ENCODE peak calls at places on chromosomes 7 and 10, in six cellular contexts. Z is amniotic stem cell; M is NCI-H2171 treated with DMSO at 0.1 percent for 48 hours; G is T-cell; S is thoracic aorta; E is CD4-positive, CD25-positive, alpha-beta regulatory T cell. N is an unnamed sample.
A peak's percentile ranks its signal among the peaks of the same experiment; 100 is the strongest.

GRCh38 chr10:83346216-83346910 is 792.9 kb upstream of the GHITM start:
- DNase-seq in G (no peak), E (no peak), S (no peak), Z (peak; percentile 52), M (no peak), N (peak; percentile 9)

GRCh38 chr7:118053353-118053752 is 130.6 kb upstream of the LSM8 start:
- DNase-seq in Z (no peak), G (no peak), S (no peak), E (no peak), M (no peak), N (peak; percentile 25)

GRCh38 chr10:3100093-3100792 is 32.9 kb downstream of the PFKP start:
- DNase-seq in E (no peak), G (no peak), M (no peak), Z (no peak), S (no peak), N (no peak)

GRCh38 chr10:15344256-15344875 is 26.7 kb downstream of the FAM171A1 start:
- DNase-seq in G (no peak), Z (no peak), S (no peak), M (no peak), E (no peak), N (no peak)

GRCh38 chr10:121088524-121088923 is 237.4 kb downstream of the WDR11 start:
- DNase-seq in Z (no peak), G (no peak), E (no peak), M (peak; percentile 54), S (no peak), N (peak; percentile 59)

GRCh38 chr10:5089869-5090268 is 4.3 kb upstream of the AKR1C3 start:
- DNase-seq in E (no peak), M (peak; percentile 12), G (no peak), Z (no peak), S (no peak), N (peak; percentile 65)

GRCh38 chr10:131845505-131846223 is 55.1 kb upstream of the PPP2R2D start:
- DNase-seq in M (no peak), E (no peak), G (no peak), S (no peak), Z (no peak), N (no peak)

GRCh38 chr10:6473430-6473829 is 106.6 kb downstream of the PRKCQ start:
- DNase-seq in E (peak; percentile 33), M (no peak), S (no peak), G (peak; percentile 51), Z (no peak), N (no peak)

GRCh38 chr10:110226926-110227641 is 19.7 kb downstream of the MXI1 start:
- DNase-seq in Z (peak; percentile 85), M (no peak), E (peak; percentile 78), G (peak; percentile 64), S (peak; percentile 40), N (peak; percentile 59)

GRCh38 chr10:11647676-11648075 is 36.2 kb upstream of the USP6NL start:
- DNase-seq in M (no peak), S (no peak), E (no peak), G (no peak), Z (no peak), N (peak; percentile 8)

GRCh38 chr7:44767134-44767911 is 18.7 kb downstream of the ZMIZ2 start:
- DNase-seq in Z (no peak), E (no peak), M (peak; percentile 83), S (no peak), G (no peak), N (peak; percentile 16)

GRCh38 chr10:104520653-104521052 is 120.4 kb upstream of the SORCS3 start:
- DNase-seq in M (no peak), S (no peak), G (no peak), E (no peak), Z (no peak), N (no peak)

GRCh38 chr10:77463499-77463898 is 174.1 kb downstream of the KCNMA1 start:
- DNase-seq in S (no peak), M (no peak), G (no peak), E (no peak), Z (no peak), N (peak; percentile 21)

N was measured in NCI-H69.